ENCODE peak calls at places on chromosomes 12 and 14, in seven cellular contexts. L is stomach, S is upper lobe of left lung, K is breast epithelium, X is spleen, Y is IMR-90, D is uterus. P is an unnamed sample.

GRCh38 chr14:70698288-70698687 is 56.6 kb downstream of the TTC9 start:
- DNase-seq in L (peak), S (peak), K (no peak), X (peak), Y (peak), D (no peak), P (no peak)

GRCh38 chr12:80937391-80938238 is at the start of gene LIN7A:
- DNase-seq in L (peak), S (peak), K (no peak), X (peak), Y (peak), D (peak), P (peak)

GRCh38 chr14:105325303-105325702 is 10.8 kb downstream of the PACS2 start:
- DNase-seq in L (no peak), S (no peak), K (no peak), X (no peak), Y (no peak), D (no peak), P (no peak)

GRCh38 chr12:68479261-68479581 is 131.5 kb upstream of the RAP1B start:
- DNase-seq in L (no peak), S (no peak), K (no peak), X (no peak), Y (peak), D (no peak), P (no peak)

GRCh38 chr12:109818900-109819500 is 14.2 kb downstream of the TRPV4 start:
- DNase-seq in L (no peak), S (no peak), K (peak), X (no peak), Y (peak), D (no peak), P (no peak)

GRCh38 chr12:2897418-2897817 is 6.7 kb downstream of the TULP3 start:
- DNase-seq in L (no peak), S (no peak), K (no peak), X (no peak), Y (no peak), D (no peak), P (peak)

GRCh38 chr12:75389061-75389460 is 1.8 kb upstream of the GLIPR1L2 start:
- DNase-seq in L (no peak), S (no peak), K (no peak), X (no peak), Y (peak), D (no peak), P (no peak)

GRCh38 chr12:78559441-78559840 is 305.1 kb upstream of the SYT1 start:
- DNase-seq in L (no peak), S (no peak), K (no peak), X (no peak), Y (peak), D (no peak), P (no peak)

GRCh38 chr14:53412819-53413664 is 259.9 kb upstream of the DDHD1 start:
- DNase-seq in L (no peak), S (no peak), K (no peak), X (no peak), Y (no peak), D (no peak), P (no peak)

GRCh38 chr12:98591209-98591608 is 2.3 kb upstream of the SLC25A3 start:
- DNase-seq in L (no peak), S (no peak), K (no peak), X (no peak), Y (peak), D (no peak), P (no peak)

GRCh38 chr14:70808402-70809237 is 693 bp downstream of the MAP3K9 start:
- DNase-seq in L (peak), S (peak), K (no peak), X (peak), Y (no peak), D (no peak), P (no peak)

GRCh38 chr12:88553941-88554658 is 26.2 kb downstream of the KITLG start:
- DNase-seq in L (no peak), S (peak), K (peak), X (no peak), Y (peak), D (no peak), P (no peak)

GRCh38 chr12:64864319-64864718 is 39.9 kb downstream of the TBC1D30 start:
- DNase-seq in L (no peak), S (no peak), K (no peak), X (no peak), Y (no peak), D (no peak), P (no peak)

GRCh38 chr14:97185186-97185585 is 388.0 kb downstream of the VRK1 start:
- DNase-seq in L (no peak), S (no peak), K (no peak), X (no peak), Y (no peak), D (no peak), P (no peak)

GRCh38 chr14:79383031-79383430 is 828.3 kb downstream of the DIO2 start:
- DNase-seq in L (no peak), S (no peak), K (no peak), X (no peak), Y (no peak), D (no peak), P (no peak)

GRCh38 chr12:2624543-2625266 is 170.1 kb upstream of the FKBP4 start:
- DNase-seq in L (no peak), S (no peak), K (peak), X (no peak), Y (peak), D (no peak), P (no peak)

GRCh38 chr14:55120466-55121144 is 8.4 kb upstream of the LGALS3 start:
- DNase-seq in L (peak), S (peak), K (no peak), X (no peak), Y (no peak), D (no peak), P (no peak)

GRCh38 chr12:100154472-100155247 is 12.0 kb upstream of the BLTP3B start:
- DNase-seq in L (peak), S (peak), K (no peak), X (peak), Y (peak), D (peak), P (peak)

GRCh38 chr14:103087343-103087835 is 3.4 kb downstream of the LBHD2 start:
- DNase-seq in L (no peak), S (no peak), K (no peak), X (peak), Y (no peak), D (no peak), P (no peak)

GRCh38 chr12:21428241-21428640 is 9.2 kb upstream of the PYROXD1 start:
- DNase-seq in L (no peak), S (no peak), K (no peak), X (no peak), Y (peak), D (no peak), P (no peak)

GRCh38 chr12:85441740-85442139 is 161.7 kb downstream of the ALX1 start:
- DNase-seq in L (no peak), S (no peak), K (no peak), X (no peak), Y (peak), D (no peak), P (no peak)

GRCh38 chr12:26091837-26092236 is 33.0 kb downstream of the BHLHE41 start:
- DNase-seq in L (no peak), S (no peak), K (no peak), X (no peak), Y (no peak), D (peak), P (no peak)

GRCh38 chr12:31238764-31239387 is 87.1 kb downstream of the SINHCAF start:
- DNase-seq in L (peak), S (peak), K (peak), X (no peak), Y (peak), D (peak), P (peak)

GRCh38 chr12:49662998-49663843 is 39.9 kb downstream of the PRPF40B start:
- DNase-seq in L (no peak), S (peak), K (peak), X (peak), Y (peak), D (peak), P (peak)

GRCh38 chr12:127108360-127109215 is 1158.4 kb upstream of the TMEM132C start:
- DNase-seq in L (peak), S (peak), K (no peak), X (no peak), Y (peak), D (peak), P (no peak)

GRCh38 chr12:84397279-84397678 is 515.3 kb downstream of the SLC6A15 start:
- DNase-seq in L (no peak), S (no peak), K (no peak), X (no peak), Y (no peak), D (no peak), P (no peak)

GRCh38 chr14:75589896-75590295 is 11.5 kb downstream of the FLVCR2 start:
- DNase-seq in L (no peak), S (no peak), K (no peak), X (no peak), Y (no peak), D (no peak), P (no peak)

GRCh38 chr12:52023182-52023975 is 16.6 kb downstream of the TAMALIN start:
- DNase-seq in L (peak), S (peak), K (peak), X (peak), Y (peak), D (peak), P (peak)
- TF ChIP-seq POLR2A in L (no peak), S (no peak), K (no peak), X (no peak), Y (no peak), D (no peak), P (no peak)

DNA sequence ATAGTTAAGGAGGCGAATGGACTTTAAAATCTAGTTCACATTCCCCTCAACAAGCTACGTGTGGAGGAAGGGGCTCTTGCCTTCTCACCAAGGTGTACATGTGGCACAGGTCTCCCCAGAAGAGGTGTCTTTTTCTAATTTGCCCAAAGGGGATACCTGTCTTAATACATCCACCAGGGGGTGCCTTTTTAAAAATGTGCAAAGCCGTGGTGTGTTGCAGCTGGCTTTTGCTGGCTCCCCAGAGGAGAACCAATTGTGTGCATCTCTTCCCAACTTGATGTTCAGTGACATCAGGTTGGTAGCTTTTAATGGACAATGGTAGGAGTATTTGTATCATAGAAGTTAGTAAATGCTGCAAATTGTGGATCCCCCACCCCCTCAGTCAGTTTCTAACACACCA is 33.8 kb downstream of the CREBL2 start:
- DNase-seq in L (no peak), S (no peak), K (no peak), X (no peak), Y (peak), D (no peak), P (no peak)
- TF ChIP-seq CTCF in L (no peak), S (peak), K (no peak), X (peak), Y (peak), D (peak), P (no peak)

GRCh38 chr12:94531196-94531720 is 71.6 kb upstream of the CEP83 start:
- DNase-seq in L (no peak), S (no peak), K (no peak), X (no peak), Y (no peak), D (no peak), P (peak)
- TF ChIP-seq POLR2A in L (no peak), S (no peak), K (no peak), X (no peak), Y (no peak), D (no peak), P (no peak)

GRCh38 chr12:103729499-103729898 is 111.5 kb downstream of the NT5DC3 start:
- DNase-seq in L (no peak), S (no peak), K (no peak), X (no peak), Y (no peak), D (no peak), P (no peak)
- TF ChIP-seq CTCF in L (no peak), S (no peak), K (no peak), X (no peak), Y (no peak), D (no peak), P (no peak)

GRCh38 chr14:80565001-80565400 is 353.7 kb upstream of the DIO2 start:
- DNase-seq in L (no peak), S (no peak), K (no peak), X (no peak), Y (no peak), D (no peak), P (no peak)
- TF ChIP-seq POLR2A in L (no peak), S (no peak), K (no peak), X (no peak), Y (no peak), D (no peak), P (no peak)

GRCh38 chr12:53062011-53062961 is 12.4 kb downstream of the TNS2 start:
- DNase-seq in L (no peak), S (no peak), K (no peak), X (peak), Y (no peak), D (peak), P (peak)

GRCh38 chr12:53062977-53063707 is 13.3 kb downstream of the TNS2 start:
- DNase-seq in L (no peak), S (no peak), K (no peak), X (peak), Y (no peak), D (peak), P (peak)

GRCh38 chr12:53060721-53061276 is 10.9 kb downstream of the TNS2 start:
- DNase-seq in L (peak), S (no peak), K (peak), X (peak), Y (no peak), D (no peak), P (peak)

GRCh38 chr12:53060064-53060720 is 10.3 kb downstream of the TNS2 start:
- DNase-seq in L (no peak), S (no peak), K (peak), X (no peak), Y (no peak), D (no peak), P (peak)

GRCh38 chr12:53061404-53062010 is 11.6 kb downstream of the TNS2 start:
- DNase-seq in L (peak), S (peak), K (peak), X (peak), Y (no peak), D (peak), P (peak)
- TF ChIP-seq CTCF in L (no peak), S (peak), K (no peak), X (no peak), Y (no peak), D (no peak), P (no peak)

GRCh38 chr12:105986779-105987686 is 151.7 kb downstream of the NUAK1 start:
- DNase-seq in L (no peak), S (no peak), K (no peak), X (no peak), Y (peak), D (no peak), P (no peak)
- TF ChIP-seq POLR2A in L (no peak), S (no peak), K (no peak), X (no peak), Y (no peak), D (no peak), P (no peak)

GRCh38 chr14:59317782-59318505 is 129.5 kb downstream of the DAAM1 start:
- DNase-seq in L (no peak), S (no peak), K (no peak), X (no peak), Y (no peak), D (no peak), P (no peak)

GRCh38 chr14:59314019-59314608 is 125.6 kb downstream of the DAAM1 start:
- DNase-seq in L (no peak), S (no peak), K (no peak), X (no peak), Y (no peak), D (no peak), P (no peak)

GRCh38 chr14:59313063-59314018 is 124.9 kb downstream of the DAAM1 start:
- DNase-seq in L (no peak), S (no peak), K (no peak), X (no peak), Y (no peak), D (no peak), P (no peak)

GRCh38 chr14:59317346-59317745 is 128.9 kb downstream of the DAAM1 start:
- DNase-seq in L (no peak), S (no peak), K (no peak), X (no peak), Y (no peak), D (no peak), P (no peak)

DNA sequence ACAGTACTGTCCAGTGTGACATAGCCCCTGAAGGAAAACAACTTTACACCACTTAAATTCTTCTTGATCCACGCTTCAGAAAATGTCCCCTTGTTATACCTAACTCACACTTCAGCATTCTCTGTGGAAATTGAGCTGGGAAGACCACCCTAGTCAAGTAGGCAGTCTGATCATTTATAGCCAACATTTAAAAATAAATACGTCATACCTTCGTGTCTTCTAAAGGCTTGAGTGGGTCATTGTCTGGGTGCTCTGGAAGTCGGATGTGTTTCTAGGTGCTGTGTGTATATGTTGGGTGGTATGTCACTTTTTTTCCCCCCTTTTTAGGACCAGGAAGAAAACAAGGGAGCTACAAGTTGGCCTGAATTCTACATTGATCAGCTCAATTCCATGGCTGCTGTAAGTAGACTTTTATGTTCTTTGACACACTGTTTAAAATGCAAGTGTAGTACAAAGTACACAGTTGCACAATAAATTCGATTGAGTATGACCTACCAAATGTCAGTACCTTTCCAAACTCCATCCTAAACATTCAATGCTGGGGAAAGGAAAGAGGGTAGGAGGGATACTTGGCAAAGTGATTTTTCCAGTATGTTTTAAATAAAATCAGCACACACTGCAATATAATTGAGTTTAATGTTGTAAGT is 126.6 kb downstream of the DAAM1 start:
- DNase-seq in L (no peak), S (no peak), K (no peak), X (no peak), Y (no peak), D (no peak), P (no peak)
- TF ChIP-seq CTCF in L (no peak), S (no peak), K (no peak), X (no peak), Y (no peak), D (no peak), P (no peak)

GRCh38 chr14:89418452-89418851 is 1.4 kb upstream of the FOXN3 start:
- DNase-seq in L (no peak), S (no peak), K (no peak), X (no peak), Y (no peak), D (no peak), P (peak)

GRCh38 chr14:89417469-89418225 is 614 bp upstream of the FOXN3 start:
- DNase-seq in L (peak), S (peak), K (peak), X (peak), Y (peak), D (peak), P (peak)

GRCh38 chr14:89417111-89417468 is at the start of gene FOXN3:
- DNase-seq in L (peak), S (peak), K (peak), X (peak), Y (peak), D (peak), P (peak)

GRCh38 chr14:89415139-89415538 is 1.9 kb downstream of the FOXN3 start:
- DNase-seq in L (no peak), S (no peak), K (no peak), X (no peak), Y (no peak), D (no peak), P (no peak)

DNA sequence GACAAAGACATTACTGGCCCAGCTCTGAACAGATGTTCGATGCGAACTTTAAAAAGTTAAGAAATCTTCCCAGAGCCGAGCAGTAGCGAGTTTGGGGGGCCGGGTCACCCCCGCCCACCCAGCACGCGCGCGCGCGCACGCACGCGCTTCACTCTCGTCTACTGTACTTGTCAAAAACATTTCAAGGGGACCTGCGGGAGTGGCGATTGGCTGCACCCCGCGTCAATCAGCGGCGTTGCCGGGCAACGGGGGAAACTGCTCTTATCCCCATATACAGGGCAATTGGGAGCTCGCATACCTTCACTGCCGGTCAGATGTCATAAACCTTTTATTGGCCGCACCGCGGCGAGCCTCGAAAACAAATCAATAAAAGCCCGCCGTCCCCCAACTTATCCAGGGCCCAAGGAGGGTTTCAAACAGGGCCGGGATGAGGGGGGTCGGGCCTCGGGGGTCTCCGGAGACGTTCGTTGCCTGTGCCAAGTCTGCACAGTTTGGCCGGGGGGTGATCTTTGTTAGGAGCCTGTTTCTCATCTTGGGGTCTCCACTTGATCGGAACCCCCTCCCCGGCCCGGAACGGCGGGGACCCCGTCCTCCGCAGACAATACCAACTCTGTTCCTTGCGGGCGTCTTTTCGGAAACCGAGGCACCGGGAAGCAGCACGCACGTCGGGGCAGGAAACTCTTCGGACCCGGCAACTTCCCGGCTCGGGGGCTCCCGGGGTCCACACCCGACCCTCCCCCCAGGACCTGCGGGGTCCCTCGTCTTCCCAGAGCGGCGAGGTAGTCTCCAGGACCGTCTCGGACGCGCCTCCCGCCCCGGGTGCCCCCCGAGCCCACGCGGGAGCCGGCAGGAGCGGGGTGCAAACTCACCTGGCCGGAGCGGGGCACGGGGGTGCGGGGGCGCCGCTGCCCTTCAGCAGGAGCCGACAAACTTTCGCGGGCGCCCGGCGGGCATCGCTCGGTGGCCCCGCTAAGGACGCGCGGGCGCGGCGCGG is 734 bp downstream of the FOXN3 start:
- DNase-seq in L (peak), S (peak), K (peak), X (peak), Y (peak), D (peak), P (peak)
- TF ChIP-seq POLR2A in L (no peak), S (no peak), K (peak), X (peak), Y (peak), D (no peak), P (peak)

GRCh38 chr12:14239350-14239934 is 126.0 kb upstream of the ATF7IP start:
- DNase-seq in L (no peak), S (peak), K (peak), X (no peak), Y (no peak), D (no peak), P (no peak)
- TF ChIP-seq CTCF in L (no peak), S (peak), K (no peak), X (no peak), Y (no peak), D (no peak), P (peak)

P was measured in lower leg skin.